ENCODE peak calls at places on chromosomes 1 and 21, in six cellular contexts. A is foreskin fibroblast, N is gastrocnemius medialis, S is cardiac fibroblast, L is suprapubic skin, Y is retinal pigment epithelial cell. D is an unnamed sample.

GRCh38 chr1:111754964-111755320 is 759 bp upstream of the DDX20 start:
- DNase-seq in L (no peak), S (peak), A (peak), N (no peak), Y (peak), D (peak)

GRCh38 chr1:184695023-184695422 is 59.6 kb downstream of the EDEM3 start:
- DNase-seq in S (peak), Y (no peak), N (no peak), A (peak), L (no peak), D (no peak)

GRCh38 chr1:233293556-233294446 is 1.7 kb downstream of the PCNX2 start:
- DNase-seq in S (peak), N (no peak), A (peak), L (no peak), Y (no peak), D (no peak)

GRCh38 chr1:233679030-233679429 is 65.1 kb downstream of the KCNK1 start:
- DNase-seq in Y (no peak), N (no peak), S (no peak), L (no peak), A (no peak), D (no peak)

GRCh38 chr21:39083377-39084008 is 99.8 kb downstream of the PSMG1 start:
- DNase-seq in L (no peak), N (no peak), A (no peak), Y (no peak), S (peak), D (no peak)

GRCh38 chr1:159868766-159869165 is 6.3 kb upstream of the VSIG8 start:
- DNase-seq in A (no peak), N (no peak), S (no peak), L (no peak), Y (no peak), D (no peak)

GRCh38 chr1:171661076-171661650 is 8.7 kb upstream of the MYOC start:
- DNase-seq in N (no peak), L (no peak), Y (no peak), S (no peak), A (no peak), D (no peak)

GRCh38 chr1:204074274-204075115 is 1.6 kb downstream of the SOX13 start:
- DNase-seq in S (peak), A (peak), N (peak), Y (no peak), L (peak), D (peak)

GRCh38 chr1:27527857-27528700 is 38.1 kb upstream of the WASF2 start:
- DNase-seq in N (no peak), A (no peak), Y (no peak), L (peak), S (no peak), D (peak)

GRCh38 chr21:46500224-46500861 is 41.7 kb downstream of the DIP2A start:
- DNase-seq in S (peak), N (no peak), Y (no peak), A (no peak), L (no peak), D (no peak)

GRCh38 chr1:172932981-172933380 is 117.8 kb downstream of the TNFSF18 start:
- DNase-seq in L (no peak), N (no peak), Y (no peak), S (no peak), A (no peak), D (no peak)

GRCh38 chr21:34196996-34197395 is 123.6 kb downstream of the MRPS6 start:
- DNase-seq in Y (no peak), S (no peak), A (no peak), L (no peak), N (no peak), D (no peak)

DNA sequence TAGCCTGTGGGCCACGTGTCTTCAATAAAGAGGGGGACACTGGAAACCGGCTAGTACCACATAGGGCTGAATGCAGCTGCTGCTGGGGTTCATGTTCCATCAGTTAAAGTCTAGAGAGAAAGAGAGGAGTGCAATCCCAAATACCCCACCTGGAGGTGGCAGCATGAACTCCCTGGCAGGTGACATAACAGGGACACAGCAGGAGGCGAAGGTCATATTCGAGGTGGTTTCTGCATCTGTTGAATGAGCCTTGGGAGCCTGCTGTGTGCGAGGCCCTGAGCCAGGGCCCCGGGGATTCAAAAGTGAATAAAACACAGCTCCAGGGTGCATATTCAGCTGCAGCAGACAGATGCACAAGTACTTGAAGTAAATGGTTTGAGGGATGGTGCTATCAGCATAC is 456.9 kb downstream of the SETD4 start:
- DNase-seq in N (no peak), L (no peak), A (no peak), Y (no peak), S (no peak), D (no peak)
- TF ChIP-seq CTCF in N (no peak), L (no peak), A (no peak), Y (peak), S (no peak), D (no peak)

DNA sequence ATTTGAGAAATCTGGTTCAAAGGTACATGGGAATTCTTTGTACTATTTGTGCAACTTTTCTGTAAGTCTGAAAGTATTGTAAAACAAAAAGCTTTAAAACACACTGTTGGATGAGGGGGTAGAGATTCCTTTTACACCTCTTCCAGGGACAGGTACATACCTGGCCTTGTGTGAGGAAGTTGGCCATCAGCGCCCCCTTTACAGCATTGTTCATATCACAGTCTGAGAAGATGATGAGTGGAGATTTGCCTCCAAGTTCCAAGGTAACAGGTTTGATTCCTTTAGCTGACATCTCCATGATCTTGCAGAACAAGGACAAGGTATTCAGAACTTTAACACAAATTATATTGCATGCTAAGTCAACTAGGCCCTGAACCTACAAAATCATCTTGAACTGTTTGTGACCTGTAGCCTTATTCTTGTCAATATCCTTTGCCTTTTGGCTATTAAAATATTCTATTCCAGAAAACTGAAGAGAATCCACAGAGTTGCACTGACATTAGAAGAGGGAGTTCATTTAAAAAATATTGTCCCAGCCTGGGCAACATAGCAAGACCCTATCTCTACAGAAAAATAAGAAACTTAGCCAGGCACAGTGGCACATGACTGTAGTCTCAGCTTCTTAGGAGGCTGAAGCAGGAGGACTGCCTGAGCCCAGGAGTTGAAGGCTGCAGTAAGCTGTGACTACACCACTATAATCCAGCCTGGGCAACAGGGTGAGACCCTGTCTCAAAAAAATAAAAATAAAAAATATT is 18.9 kb downstream of the ALDH9A1 start:
- DNase-seq in Y (no peak), S (no peak), A (no peak), L (no peak), N (no peak), D (no peak)
- TF ChIP-seq CTCF in Y (no peak), S (no peak), A (no peak), L (no peak), N (no peak), D (no peak)

GRCh38 chr1:62529227-62529626 is 68.1 kb upstream of the ANGPTL3 start:
- DNase-seq in A (no peak), S (no peak), L (no peak), N (no peak), Y (no peak), D (no peak)

GRCh38 chr1:62528015-62528414 is 69.3 kb upstream of the ANGPTL3 start:
- DNase-seq in Y (no peak), L (no peak), S (peak), N (no peak), A (no peak), D (no peak)

DNA sequence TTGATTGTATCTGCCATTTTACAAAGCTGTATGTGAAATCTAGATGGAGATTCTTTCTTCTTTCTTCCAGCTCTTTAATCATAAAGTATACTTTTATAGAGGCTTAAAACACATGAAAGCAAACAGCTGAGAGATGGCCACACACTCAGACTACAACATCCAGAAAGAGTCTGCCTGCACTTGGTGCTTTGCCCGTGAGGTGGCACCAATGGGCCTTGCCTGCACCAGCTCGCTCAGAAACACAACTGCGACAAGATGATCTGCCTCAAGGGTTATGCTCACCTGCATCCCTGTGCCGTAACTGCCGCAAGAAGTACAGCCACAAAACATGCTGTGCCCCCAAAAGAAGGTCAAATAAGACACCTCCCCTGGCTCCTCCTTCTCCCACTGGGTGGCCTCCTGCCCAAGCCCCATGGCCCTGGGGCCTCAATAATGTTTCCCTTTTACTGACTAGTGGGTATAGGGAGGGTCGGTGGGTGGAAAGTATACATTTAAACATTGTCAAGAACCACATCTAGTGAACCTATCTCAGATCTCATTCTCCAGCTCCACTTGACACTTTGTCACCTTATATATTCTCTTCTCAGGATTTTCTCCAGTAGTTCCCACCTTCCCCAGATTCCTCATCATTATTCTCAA is 66.7 kb upstream of the ANGPTL3 start:
- DNase-seq in A (peak), N (no peak), S (peak), Y (peak), L (no peak), D (peak)
- TF ChIP-seq CTCF in A (peak), N (peak), S (peak), Y (peak), L (peak), D (peak)

DNA sequence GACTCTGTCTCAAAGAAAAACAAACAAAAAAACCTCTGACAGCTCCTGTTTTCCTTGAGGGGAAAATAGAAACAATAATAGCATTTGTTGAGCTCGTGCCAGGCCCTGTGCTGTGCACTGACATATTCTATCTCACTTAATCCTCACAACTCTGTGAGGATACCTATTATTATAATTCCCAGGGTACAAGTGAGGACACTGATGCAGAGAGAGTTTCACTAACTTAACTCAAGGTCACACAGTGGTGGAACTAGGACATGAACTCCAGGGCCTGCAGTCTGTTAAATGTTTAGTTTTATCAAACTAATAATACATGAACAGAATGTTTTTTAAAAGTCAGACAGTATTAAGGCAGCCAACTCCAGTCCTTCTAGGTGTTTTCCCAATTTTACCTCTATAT is 5.1 kb downstream of the FNDC5 start:
- DNase-seq in Y (no peak), S (no peak), A (no peak), N (no peak), L (no peak), D (no peak)
- TF ChIP-seq CTCF in Y (no peak), S (no peak), A (no peak), N (no peak), L (no peak), D (no peak)

GRCh38 chr1:226738421-226738994 is 574 bp downstream of the ITPKB start:
- DNase-seq in Y (no peak), A (peak), S (peak), N (peak), L (no peak), D (peak)
- TF ChIP-seq CTCF in Y (no peak), A (peak), S (no peak), N (peak), L (no peak), D (no peak)

GRCh38 chr21:37532868-37533780 is 166.6 kb downstream of the DYRK1A start:
- DNase-seq in S (peak), A (no peak), N (no peak), Y (peak), L (peak), D (no peak)
- TF ChIP-seq CTCF in S (peak), A (no peak), N (peak), Y (peak), L (no peak), D (no peak)

D was measured in nephron progenitor cell.